ENCODE peak calls at places on chromosome 10, in eight cellular contexts. One of them, this sample, is unnamed.

GRCh38 chr10:98028168-98028770 is 2.2 kb downstream of the CRTAC1 start:
- DNase-seq in tibial artery: no peak
- DNase-seq in HepG2: peak; percentile 33
- DNase-seq in astrocyte: no peak
- DNase-seq in spleen: no peak
- DNase-seq in upper lobe of right lung: peak; percentile 79
- DNase-seq in NT2/D1: peak; percentile 75
- DNase-seq in pancreas: peak; percentile 43
- DNase-seq in this sample: peak; percentile 27

GRCh38 chr10:72104472-72105097 is 16.2 kb upstream of the SPOCK2 start:
- DNase-seq in tibial artery: no peak
- DNase-seq in HepG2: no peak
- DNase-seq in astrocyte: no peak
- DNase-seq in spleen: no peak
- DNase-seq in upper lobe of right lung: no peak
- DNase-seq in NT2/D1: no peak
- DNase-seq in pancreas: no peak
- DNase-seq in this sample: no peak

GRCh38 chr10:47140752-47141348 is 159.1 kb upstream of the GDF10 start:
- DNase-seq in tibial artery: no peak
- DNase-seq in HepG2: no peak
- DNase-seq in astrocyte: no peak
- DNase-seq in spleen: no peak
- DNase-seq in upper lobe of right lung: no peak
- DNase-seq in NT2/D1: no peak
- DNase-seq in pancreas: no peak
- DNase-seq in this sample: no peak

GRCh38 chr10:7410306-7410799 is 481 bp downstream of the SFMBT2 start:
- DNase-seq in tibial artery: no peak
- DNase-seq in HepG2: no peak
- DNase-seq in astrocyte: no peak
- DNase-seq in spleen: peak; percentile 85
- DNase-seq in upper lobe of right lung: peak; percentile 75
- DNase-seq in NT2/D1: no peak
- DNase-seq in pancreas: no peak
- DNase-seq in this sample: no peak

GRCh38 chr10:9209105-9209798 is 1154.8 kb downstream of the GATA3 start:
- DNase-seq in tibial artery: no peak
- DNase-seq in HepG2: peak; percentile 38
- DNase-seq in astrocyte: peak; percentile 15
- DNase-seq in spleen: peak; percentile 74
- DNase-seq in upper lobe of right lung: no peak
- DNase-seq in NT2/D1: peak; percentile 58
- DNase-seq in pancreas: peak; percentile 20
- DNase-seq in this sample: peak; percentile 40

GRCh38 chr10:16891375-16892313 is 74.4 kb upstream of the RSU1 start:
- DNase-seq in tibial artery: peak; percentile 79
- DNase-seq in HepG2: peak; percentile 30
- DNase-seq in astrocyte: peak; percentile 81
- DNase-seq in spleen: peak; percentile 87
- DNase-seq in upper lobe of right lung: peak; percentile 75
- DNase-seq in NT2/D1: no peak
- DNase-seq in pancreas: no peak
- DNase-seq in this sample: no peak

GRCh38 chr10:107165007-107165406 is 501 bp upstream of the SORCS1 start:
- DNase-seq in tibial artery: no peak
- DNase-seq in HepG2: no peak
- DNase-seq in astrocyte: no peak
- DNase-seq in spleen: no peak
- DNase-seq in upper lobe of right lung: no peak
- DNase-seq in NT2/D1: no peak
- DNase-seq in pancreas: no peak
- DNase-seq in this sample: no peak

GRCh38 chr10:64732372-64732715 is 1211.1 kb downstream of the REEP3 start:
- DNase-seq in tibial artery: no peak
- DNase-seq in HepG2: no peak
- DNase-seq in astrocyte: no peak
- DNase-seq in spleen: no peak
- DNase-seq in upper lobe of right lung: no peak
- DNase-seq in NT2/D1: no peak
- DNase-seq in pancreas: no peak
- DNase-seq in this sample: no peak

GRCh38 chr10:46298346-46299266 is 11.8 kb downstream of the ANTXRL start:
- DNase-seq in tibial artery: no peak
- DNase-seq in HepG2: no peak
- DNase-seq in astrocyte: no peak
- DNase-seq in spleen: peak; percentile 61
- DNase-seq in upper lobe of right lung: no peak
- DNase-seq in NT2/D1: no peak
- DNase-seq in pancreas: no peak
- DNase-seq in this sample: no peak

GRCh38 chr10:58942724-58943123 is 233.7 kb upstream of the PHYHIPL start:
- DNase-seq in tibial artery: no peak
- DNase-seq in HepG2: no peak
- DNase-seq in astrocyte: no peak
- DNase-seq in spleen: no peak
- DNase-seq in upper lobe of right lung: no peak
- DNase-seq in NT2/D1: no peak
- DNase-seq in pancreas: no peak
- DNase-seq in this sample: no peak

GRCh38 chr10:48549236-48549635 is 55.6 kb downstream of the ARHGAP22 start:
- DNase-seq in tibial artery: no peak
- DNase-seq in HepG2: no peak
- DNase-seq in astrocyte: no peak
- DNase-seq in spleen: no peak
- DNase-seq in upper lobe of right lung: no peak
- DNase-seq in NT2/D1: no peak
- DNase-seq in pancreas: no peak
- DNase-seq in this sample: no peak

GRCh38 chr10:91798736-91799579 is 732 bp downstream of the TNKS2 start:
- DNase-seq in tibial artery: peak; percentile 70
- DNase-seq in HepG2: peak; percentile 28
- DNase-seq in astrocyte: peak; percentile 62
- DNase-seq in spleen: peak; percentile 94
- DNase-seq in upper lobe of right lung: peak; percentile 77
- DNase-seq in NT2/D1: no peak
- DNase-seq in pancreas: peak; percentile 55
- DNase-seq in this sample: peak; percentile 50

GRCh38 chr10:35352097-35352496 is 15.8 kb downstream of the CCNY start:
- DNase-seq in tibial artery: no peak
- DNase-seq in HepG2: no peak
- DNase-seq in astrocyte: no peak
- DNase-seq in spleen: no peak
- DNase-seq in upper lobe of right lung: no peak
- DNase-seq in NT2/D1: no peak
- DNase-seq in pancreas: no peak
- DNase-seq in this sample: no peak

GRCh38 chr10:34775044-34775637 is 40.0 kb downstream of the PARD3 start:
- DNase-seq in tibial artery: no peak
- DNase-seq in HepG2: no peak
- DNase-seq in astrocyte: no peak
- DNase-seq in spleen: no peak
- DNase-seq in upper lobe of right lung: no peak
- DNase-seq in NT2/D1: no peak
- DNase-seq in pancreas: no peak
- DNase-seq in this sample: no peak

DNA sequence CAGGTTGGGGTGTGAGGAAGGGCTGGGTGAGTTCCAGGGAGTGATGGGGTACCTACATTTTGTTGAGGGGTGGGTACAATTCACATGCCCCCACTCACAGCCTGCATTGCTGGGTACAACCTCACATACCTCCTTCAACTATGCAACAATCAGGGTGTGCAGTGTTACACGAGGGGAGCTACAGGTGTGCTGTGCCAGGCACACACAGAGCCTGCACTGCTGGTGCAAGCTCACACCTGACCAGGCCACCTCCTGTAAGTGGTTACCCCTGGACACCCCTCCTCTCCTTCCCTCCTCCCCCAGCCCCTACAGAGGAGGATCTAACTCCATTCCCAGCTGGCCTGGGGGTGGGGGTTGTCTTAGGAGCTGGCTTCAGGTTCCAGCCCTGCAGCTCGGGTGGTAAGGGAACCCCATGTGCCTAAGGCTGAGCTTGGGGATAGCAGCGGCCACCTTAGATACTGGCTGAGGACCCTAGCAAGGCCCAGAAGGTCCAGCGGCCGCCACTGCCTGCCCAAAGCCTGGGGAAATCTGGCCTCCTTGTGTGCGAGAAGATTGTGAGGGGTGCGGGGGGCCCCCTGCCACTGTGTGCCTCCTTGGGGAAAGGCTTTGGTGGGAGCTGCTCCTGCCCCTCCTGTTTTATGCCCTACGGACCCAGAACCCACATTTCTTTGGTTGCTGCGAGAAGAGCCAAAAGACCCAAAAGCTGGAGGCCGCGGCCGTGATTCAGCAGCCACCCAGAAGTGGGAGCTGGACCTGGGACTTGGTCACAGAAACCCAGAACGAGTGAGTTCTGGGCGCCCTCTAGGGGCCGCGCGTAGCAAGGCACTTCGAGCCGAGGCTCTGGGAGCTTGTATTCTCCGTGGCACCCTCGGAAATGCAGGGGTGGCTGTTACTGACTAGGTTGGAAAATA is 10.8 kb downstream of the TLX1 start:
- DNase-seq in tibial artery: peak; percentile 85
- DNase-seq in HepG2: peak; percentile 71
- DNase-seq in astrocyte: peak; percentile 20
- DNase-seq in spleen: peak; percentile 94
- DNase-seq in upper lobe of right lung: peak; percentile 91
- DNase-seq in NT2/D1: peak; percentile 71
- DNase-seq in pancreas: peak; percentile 59
- DNase-seq in this sample: peak; percentile 66
- H3K9me3 ChIP-seq in tibial artery: no peaks in the 10 kb centered on the region
- H3K9me3 ChIP-seq in HepG2: no peaks in the 10 kb centered on the region
- H3K9me3 ChIP-seq in astrocyte: no peaks in the 10 kb centered on the region
- H3K9me3 ChIP-seq in spleen: no peaks in the 10 kb centered on the region
- H3K9me3 ChIP-seq in upper lobe of right lung: no peaks in the 10 kb centered on the region
- H3K9me3 ChIP-seq in NT2/D1: no peaks in the 10 kb centered on the region
- H3K9me3 ChIP-seq in pancreas: no peaks in the 10 kb centered on the region
- H3K9me3 ChIP-seq in this sample: no peaks in the 10 kb centered on the region

GRCh38 chr10:132924046-132924952 is 18.1 kb downstream of the CFAP46 start:
- DNase-seq in tibial artery: no peak
- DNase-seq in HepG2: no peak
- DNase-seq in astrocyte: no peak
- DNase-seq in spleen: peak; percentile 71
- DNase-seq in upper lobe of right lung: no peak
- DNase-seq in NT2/D1: no peak
- DNase-seq in pancreas: no peak
- DNase-seq in this sample: no peak
- H3K9me3 ChIP-seq in tibial artery: no peaks in the 10 kb centered on the region
- H3K9me3 ChIP-seq in HepG2: no peaks in the 10 kb centered on the region
- H3K9me3 ChIP-seq in astrocyte: no peaks in the 10 kb centered on the region
- H3K9me3 ChIP-seq in spleen: no peaks in the 10 kb centered on the region
- H3K9me3 ChIP-seq in upper lobe of right lung: no peaks in the 10 kb centered on the region
- H3K9me3 ChIP-seq in NT2/D1: no peaks in the 10 kb centered on the region
- H3K9me3 ChIP-seq in pancreas: no peaks in the 10 kb centered on the region
- H3K9me3 ChIP-seq in this sample: no peaks in the 10 kb centered on the region

GRCh38 chr10:87782721-87783120 is 35.3 kb downstream of the ATAD1 start:
- DNase-seq in tibial artery: no peak
- DNase-seq in HepG2: no peak
- DNase-seq in astrocyte: no peak
- DNase-seq in spleen: no peak
- DNase-seq in upper lobe of right lung: no peak
- DNase-seq in NT2/D1: no peak
- DNase-seq in pancreas: no peak
- DNase-seq in this sample: no peak

GRCh38 chr10:87790185-87790584 is 27.8 kb downstream of the ATAD1 start:
- DNase-seq in tibial artery: no peak
- DNase-seq in HepG2: no peak
- DNase-seq in astrocyte: no peak
- DNase-seq in spleen: no peak
- DNase-seq in upper lobe of right lung: no peak
- DNase-seq in NT2/D1: no peak
- DNase-seq in pancreas: no peak
- DNase-seq in this sample: no peak

GRCh38 chr10:87781545-87781944 is 36.5 kb downstream of the ATAD1 start:
- DNase-seq in tibial artery: no peak
- DNase-seq in HepG2: no peak
- DNase-seq in astrocyte: no peak
- DNase-seq in spleen: no peak
- DNase-seq in upper lobe of right lung: no peak
- DNase-seq in NT2/D1: no peak
- DNase-seq in pancreas: no peak
- DNase-seq in this sample: no peak

DNA sequence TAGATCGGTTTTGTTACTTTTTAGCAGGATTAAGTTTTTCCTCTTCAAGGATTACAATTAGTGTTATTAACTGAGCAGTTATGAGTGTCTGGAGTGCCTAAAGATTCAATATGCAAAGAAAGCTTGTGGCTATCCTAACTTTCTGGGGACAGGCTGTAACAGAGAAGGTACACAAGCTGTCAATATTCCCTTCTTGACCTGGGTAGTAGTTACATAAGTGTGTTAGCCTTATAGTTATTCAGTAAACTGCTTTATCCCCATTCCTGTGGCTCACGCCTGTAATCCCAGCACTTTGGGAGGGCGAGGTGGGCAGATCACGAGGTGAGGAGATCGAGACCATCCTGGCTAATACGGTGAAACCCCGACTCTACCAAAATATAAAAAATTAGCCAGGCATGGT is 31.6 kb downstream of the ATAD1 start:
- DNase-seq in tibial artery: no peak
- DNase-seq in HepG2: no peak
- DNase-seq in astrocyte: no peak
- DNase-seq in spleen: no peak
- DNase-seq in upper lobe of right lung: no peak
- DNase-seq in NT2/D1: no peak
- DNase-seq in pancreas: no peak
- DNase-seq in this sample: no peak
- H3K9me3 ChIP-seq in tibial artery: no peaks in the 10 kb centered on the region
- H3K9me3 ChIP-seq in HepG2: no peaks in the 10 kb centered on the region
- H3K9me3 ChIP-seq in astrocyte: no peaks in the 10 kb centered on the region
- H3K9me3 ChIP-seq in spleen: no peaks in the 10 kb centered on the region
- H3K9me3 ChIP-seq in upper lobe of right lung: no peaks in the 10 kb centered on the region
- H3K9me3 ChIP-seq in NT2/D1: no peaks in the 10 kb centered on the region
- H3K9me3 ChIP-seq in pancreas: no peaks in the 10 kb centered on the region
- H3K9me3 ChIP-seq in this sample: no peaks in the 10 kb centered on the region

GRCh38 chr10:114430688-114431413 is 26.5 kb upstream of the AFAP1L2 start:
- DNase-seq in tibial artery: no peak
- DNase-seq in HepG2: no peak
- DNase-seq in astrocyte: no peak
- DNase-seq in spleen: no peak
- DNase-seq in upper lobe of right lung: no peak
- DNase-seq in NT2/D1: no peak
- DNase-seq in pancreas: peak; percentile 94
- DNase-seq in this sample: no peak

GRCh38 chr10:114432704-114433103 is 28.4 kb upstream of the AFAP1L2 start:
- DNase-seq in tibial artery: no peak
- DNase-seq in HepG2: no peak
- DNase-seq in astrocyte: no peak
- DNase-seq in spleen: no peak
- DNase-seq in upper lobe of right lung: no peak
- DNase-seq in NT2/D1: no peak
- DNase-seq in pancreas: no peak
- DNase-seq in this sample: no peak

GRCh38 chr10:114431414-114431767 is 27.1 kb upstream of the AFAP1L2 start:
- DNase-seq in tibial artery: no peak
- DNase-seq in HepG2: no peak
- DNase-seq in astrocyte: no peak
- DNase-seq in spleen: no peak
- DNase-seq in upper lobe of right lung: no peak
- DNase-seq in NT2/D1: no peak
- DNase-seq in pancreas: no peak
- DNase-seq in this sample: no peak

GRCh38 chr10:114427124-114427852 is 23.0 kb upstream of the AFAP1L2 start:
- DNase-seq in tibial artery: no peak
- DNase-seq in HepG2: no peak
- DNase-seq in astrocyte: no peak
- DNase-seq in spleen: no peak
- DNase-seq in upper lobe of right lung: no peak
- DNase-seq in NT2/D1: no peak
- DNase-seq in pancreas: no peak
- DNase-seq in this sample: no peak

GRCh38 chr10:114429581-114430335 is 25.5 kb upstream of the AFAP1L2 start:
- DNase-seq in tibial artery: no peak
- DNase-seq in HepG2: no peak
- DNase-seq in astrocyte: no peak
- DNase-seq in spleen: no peak
- DNase-seq in upper lobe of right lung: no peak
- DNase-seq in NT2/D1: no peak
- DNase-seq in pancreas: no peak
- DNase-seq in this sample: no peak
- H3K9me3 ChIP-seq in tibial artery: no peaks in the 10 kb centered on the region
- H3K9me3 ChIP-seq in HepG2: no peaks in the 10 kb centered on the region
- H3K9me3 ChIP-seq in astrocyte: no peaks in the 10 kb centered on the region
- H3K9me3 ChIP-seq in spleen: no peaks in the 10 kb centered on the region
- H3K9me3 ChIP-seq in upper lobe of right lung: no peaks in the 10 kb centered on the region
- H3K9me3 ChIP-seq in NT2/D1: no peaks in the 10 kb centered on the region
- H3K9me3 ChIP-seq in pancreas: no peaks in the 10 kb centered on the region
- H3K9me3 ChIP-seq in this sample: no peaks in the 10 kb centered on the region

This sample was measured in T-helper 17 cell.